ENCODE peak calls at places on chromosomes 5 and 9, in five cellular contexts. K is stimulated activated CD8-positive, alpha-beta memory T cell treated with anti-CD3 and anti-CD28 coated beads, Interleukin-7, amount 100 ng/mL, for 4 hours; Y is iris pigment epithelial cell; L is A549; D is NCI-H524. Z is an unnamed sample.

GRCh38 chr5:79318935-79319614 is 83.1 kb downstream of the JMY start:
- DNase-seq in K (no peak), Y (peak; percentile 94), L (no peak), D (no peak), Z (peak; percentile 86)

GRCh38 chr5:178361657-178362445 is 129.2 kb upstream of the PHYKPL start:
- DNase-seq in K (no peak), Y (no peak), L (no peak), D (no peak), Z (no peak)

GRCh38 chr9:137341227-137341626 is 39.2 kb upstream of the NRARP start:
- DNase-seq in K (no peak), Y (no peak), L (no peak), D (no peak), Z (no peak)

GRCh38 chr5:126056362-126056761 is 366.8 kb upstream of the GRAMD2B start:
- DNase-seq in K (no peak), Y (no peak), L (no peak), D (no peak), Z (no peak)

GRCh38 chr9:108478871-108479332 is 376.9 kb downstream of the ACTL7B start:
- DNase-seq in K (no peak), Y (peak; percentile 95), L (peak; percentile 25), D (no peak), Z (peak; percentile 83)

GRCh38 chr5:33608476-33609026 is 167.8 kb downstream of the TARS1 start:
- DNase-seq in K (no peak), Y (peak; percentile 34), L (no peak), D (peak; percentile 80), Z (peak; percentile 14)

GRCh38 chr5:27020965-27021364 is 17.4 kb downstream of the CDH9 start:
- DNase-seq in K (no peak), Y (peak; percentile 22), L (no peak), D (peak; percentile 4), Z (peak; percentile 56)

GRCh38 chr5:169909945-169910344 is 70.3 kb downstream of the INSYN2B start:
- DNase-seq in K (no peak), Y (no peak), L (no peak), D (no peak), Z (no peak)

GRCh38 chr9:8733096-8733954 is 933.7 kb upstream of the DMAC1 start:
- DNase-seq in K (no peak), Y (peak; percentile 1), L (no peak), D (peak; percentile 83), Z (peak; percentile 64)

GRCh38 chr9:130847306-130848217 is 12.5 kb downstream of the ABL1 start:
- DNase-seq in K (no peak), Y (peak; percentile 98), L (peak; percentile 90), D (no peak), Z (peak; percentile 99)

GRCh38 chr9:73037613-73038012 is 84.8 kb upstream of the ALDH1A1 start:
- DNase-seq in K (no peak), Y (peak; percentile 29), L (no peak), D (no peak), Z (no peak)

GRCh38 chr5:108093186-108093585 is 288.7 kb downstream of the FBXL17 start:
- DNase-seq in K (no peak), Y (peak; percentile 38), L (peak; percentile 18), D (peak; percentile 2), Z (peak; percentile 22)

GRCh38 chr9:122203995-122204394 is 24.8 kb downstream of the LHX6 start:
- DNase-seq in K (no peak), Y (no peak), L (no peak), D (no peak), Z (no peak)

Z was measured in astrocyte of the spinal cord.